ENCODE peak calls at places on chromosomes 11 and 22, in seven cellular contexts. W is HFF-Myc, R is AG04449, A is colonic mucosa, S is foreskin fibroblast, H is ovary, Y is neural progenitor cell. K is an unnamed sample.

GRCh38 chr11:83068573-83068972 is 3.1 kb downstream of the RAB30 start:
- DNase-seq in W (no peak), R (no peak), A (no peak), S (no peak), H (no peak), Y (no peak), K (no peak)

GRCh38 chr11:45885921-45886721 is 670 bp downstream of the MAPK8IP1 start:
- DNase-seq in W (no peak), R (no peak), A (no peak), S (no peak), H (no peak), Y (peak), K (no peak)

GRCh38 chr11:8719260-8720190 is 36.9 kb downstream of the RPL27A start:
- DNase-seq in W (peak), R (peak), A (no peak), S (peak), H (no peak), Y (no peak), K (no peak)

GRCh38 chr11:1883342-1884122 is 8.2 kb downstream of the PRR33 start:
- DNase-seq in W (no peak), R (no peak), A (no peak), S (no peak), H (no peak), Y (no peak), K (no peak)

GRCh38 chr11:44727114-44727372 is 281 bp downstream of the TSPAN18 start:
- DNase-seq in W (no peak), R (no peak), A (no peak), S (no peak), H (no peak), Y (no peak), K (no peak)

GRCh38 chr11:19508166-19508565 is 204.5 kb upstream of the NAV2 start:
- DNase-seq in W (no peak), R (no peak), A (peak), S (peak), H (no peak), Y (no peak), K (no peak)

GRCh38 chr11:115980747-115981475 is 476.7 kb upstream of the CADM1 start:
- DNase-seq in W (no peak), R (no peak), A (no peak), S (no peak), H (no peak), Y (no peak), K (no peak)

GRCh38 chr11:61553373-61554171 is 27.3 kb downstream of the SYT7 start:
- DNase-seq in W (no peak), R (no peak), A (no peak), S (no peak), H (no peak), Y (no peak), K (no peak)

GRCh38 chr11:67272327-67273259 is 6.3 kb downstream of the GRK2 start:
- DNase-seq in W (no peak), R (no peak), A (no peak), S (no peak), H (peak), Y (no peak), K (no peak)

GRCh38 chr22:50302041-50302541 is 5.4 kb downstream of the PLXNB2 start:
- DNase-seq in W (no peak), R (no peak), A (peak), S (peak), H (no peak), Y (no peak), K (no peak)

GRCh38 chr11:128956401-128957203 is 13.9 kb upstream of the TP53AIP1 start:
- DNase-seq in W (peak), R (peak), A (peak), S (peak), H (no peak), Y (peak), K (peak)

GRCh38 chr11:3781423-3781822 is 15.9 kb downstream of the NUP98 start:
- DNase-seq in W (no peak), R (no peak), A (no peak), S (peak), H (no peak), Y (no peak), K (no peak)

GRCh38 chr11:57777969-57778317 is 16.3 kb downstream of the CTNND1 start:
- DNase-seq in W (no peak), R (no peak), A (peak), S (peak), H (no peak), Y (peak), K (no peak)

GRCh38 chr11:65204646-65205601 is 23.2 kb downstream of the CAPN1 start:
- DNase-seq in W (no peak), R (no peak), A (no peak), S (peak), H (no peak), Y (peak), K (no peak)

GRCh38 chr22:36770116-36770945 is 5.6 kb downstream of the IFT27 start:
- DNase-seq in W (no peak), R (no peak), A (no peak), S (no peak), H (no peak), Y (peak), K (no peak)

GRCh38 chr11:12216542-12217422 is 106.4 kb downstream of the MICAL2 start:
- DNase-seq in W (no peak), R (no peak), A (peak), S (no peak), H (no peak), Y (no peak), K (peak)

GRCh38 chr11:131924446-131925240 is 554.2 kb downstream of the NTM start:
- DNase-seq in W (peak), R (no peak), A (no peak), S (peak), H (no peak), Y (no peak), K (peak)

GRCh38 chr22:46073683-46074504 is 76.4 kb upstream of the PPARA start:
- DNase-seq in W (no peak), R (no peak), A (no peak), S (peak), H (peak), Y (no peak), K (no peak)

GRCh38 chr11:96228472-96228871 is 114.5 kb downstream of the MAML2 start:
- DNase-seq in W (peak), R (peak), A (peak), S (peak), H (peak), Y (no peak), K (peak)

GRCh38 chr22:37020192-37020479 is 594 bp downstream of the MPST start:
- DNase-seq in W (no peak), R (no peak), A (peak), S (peak), H (no peak), Y (no peak), K (no peak)

GRCh38 chr11:19632435-19632834 is 80.2 kb upstream of the NAV2 start:
- DNase-seq in W (no peak), R (no peak), A (no peak), S (peak), H (no peak), Y (no peak), K (peak)

GRCh38 chr11:134170909-134171281 is 52.9 kb downstream of the NCAPD3 start:
- DNase-seq in W (no peak), R (no peak), A (no peak), S (peak), H (no peak), Y (no peak), K (no peak)

GRCh38 chr11:68051191-68052136 is 12.6 kb downstream of the TCIRG1 start:
- DNase-seq in W (no peak), R (no peak), A (no peak), S (no peak), H (no peak), Y (no peak), K (no peak)

GRCh38 chr11:81707881-81708280 is 1025.8 kb downstream of the FAM181B start:
- DNase-seq in W (no peak), R (no peak), A (no peak), S (no peak), H (no peak), Y (peak), K (no peak)
- TF ChIP-seq CTCF in W (no peak), R (no peak), A (no peak), S (no peak), H (no peak), Y (peak), K (peak)

GRCh38 chr11:71240865-71241691 is 11.3 kb downstream of the SHANK2 start:
- DNase-seq in W (peak), R (peak), A (no peak), S (peak), H (no peak), Y (peak), K (peak)
- H3K4me3 ChIP-seq in W (no peak), R (no peak), A (no peak), S (peak), H (no peak), Y (no peak), K (no peak)

DNA sequence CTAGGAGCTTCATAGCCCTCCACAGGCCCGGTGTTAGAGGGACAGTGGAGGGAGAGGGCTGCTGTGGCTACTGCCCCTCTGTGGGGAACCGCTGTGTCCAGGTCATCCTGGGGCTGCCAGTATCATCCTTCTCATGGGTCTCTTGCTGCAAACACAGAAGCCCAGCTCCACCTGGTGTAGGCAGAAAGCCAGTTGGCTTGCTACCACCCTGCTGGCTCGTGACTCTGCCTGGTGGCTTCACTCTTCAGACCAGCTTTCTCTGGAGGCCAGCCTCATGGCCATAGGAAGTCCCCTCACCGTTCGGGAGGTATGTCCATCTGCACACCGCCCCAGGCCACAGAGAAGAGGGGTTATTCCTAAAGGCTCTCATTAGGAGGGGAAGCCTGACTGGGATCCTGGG is 19.4 kb upstream of the SUSD2 start:
- DNase-seq in W (no peak), R (no peak), A (no peak), S (no peak), H (no peak), Y (no peak), K (no peak)
- TF ChIP-seq CTCF in W (no peak), R (no peak), A (no peak), S (no peak), H (no peak), Y (no peak), K (no peak)

DNA sequence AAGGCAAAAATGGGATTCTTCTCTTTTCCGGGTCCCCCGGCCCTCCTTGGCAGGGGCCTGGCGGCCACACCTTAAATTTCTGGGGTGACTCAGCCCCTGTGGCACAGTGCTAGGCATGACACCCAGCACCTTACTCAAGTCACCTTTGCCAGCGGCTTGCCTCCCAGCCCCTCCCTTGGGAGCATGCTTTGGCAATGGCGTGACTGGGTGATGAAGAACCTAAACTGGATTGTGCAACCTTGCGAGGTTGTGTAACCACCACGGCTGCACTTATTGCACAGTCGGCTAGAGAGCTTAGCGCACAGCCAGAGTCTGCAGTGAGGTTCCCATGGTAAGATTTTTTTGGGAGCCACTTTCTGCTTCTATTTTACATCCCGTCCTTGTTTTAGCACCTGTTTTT is 16.1 kb upstream of the LDLRAD3 start:
- DNase-seq in W (no peak), R (no peak), A (peak), S (peak), H (peak), Y (no peak), K (no peak)
- H3K4me3 ChIP-seq in W (no peak), R (no peak), A (no peak), S (no peak), H (no peak), Y (no peak), K (no peak)

DNA sequence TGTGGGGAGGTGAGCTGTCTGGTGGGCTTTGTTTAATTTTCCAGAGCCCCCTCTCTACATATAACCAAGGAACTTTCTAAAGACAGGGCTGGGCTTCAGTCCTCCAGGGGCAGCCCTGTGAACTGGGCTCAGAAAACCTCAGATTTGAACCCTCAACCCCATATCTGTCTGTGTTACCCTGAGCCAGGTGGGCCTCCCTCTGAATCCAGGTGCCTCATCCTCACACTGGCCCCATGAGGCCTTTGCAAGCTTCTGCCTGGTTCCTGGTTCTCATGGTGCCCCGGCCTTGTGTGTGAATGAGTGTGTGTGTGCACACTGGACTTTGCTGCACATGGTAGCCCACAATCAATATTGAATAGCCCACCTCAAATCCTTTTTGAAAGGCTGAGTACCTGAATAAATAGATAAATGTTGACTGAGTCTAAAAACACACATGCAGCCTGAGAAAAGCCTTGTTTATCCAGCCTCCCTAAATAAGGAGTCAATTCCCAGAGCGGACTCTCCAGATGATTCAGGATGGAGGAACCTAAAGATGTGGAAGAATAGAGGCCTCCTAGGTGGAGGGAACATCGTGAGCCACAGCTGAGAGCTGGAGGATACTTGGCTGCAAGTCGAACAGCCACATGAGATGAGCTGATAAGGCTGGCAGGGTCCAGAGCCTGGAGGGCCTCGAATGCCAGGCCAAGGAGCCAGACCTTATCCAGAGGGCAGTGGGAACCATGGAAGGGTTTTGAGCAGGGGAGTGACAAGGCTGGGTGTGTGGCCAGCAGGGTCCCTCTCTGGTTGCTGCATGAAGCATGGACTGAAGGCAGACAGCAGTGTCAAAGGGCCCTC is 28.1 kb upstream of the P2RY2 start:
- DNase-seq in W (no peak), R (no peak), A (no peak), S (no peak), H (no peak), Y (no peak), K (no peak)
- TF ChIP-seq CTCF in W (no peak), R (no peak), A (no peak), S (no peak), H (no peak), Y (no peak), K (no peak)

GRCh38 chr11:30585067-30585891 is 874 bp downstream of the MPPED2 start:
- DNase-seq in W (no peak), R (no peak), A (no peak), S (no peak), H (peak), Y (peak), K (no peak)
- H3K4me3 ChIP-seq in W (no peak), R (peak), A (peak), S (peak), H (peak), Y (peak), K (peak)

DNA sequence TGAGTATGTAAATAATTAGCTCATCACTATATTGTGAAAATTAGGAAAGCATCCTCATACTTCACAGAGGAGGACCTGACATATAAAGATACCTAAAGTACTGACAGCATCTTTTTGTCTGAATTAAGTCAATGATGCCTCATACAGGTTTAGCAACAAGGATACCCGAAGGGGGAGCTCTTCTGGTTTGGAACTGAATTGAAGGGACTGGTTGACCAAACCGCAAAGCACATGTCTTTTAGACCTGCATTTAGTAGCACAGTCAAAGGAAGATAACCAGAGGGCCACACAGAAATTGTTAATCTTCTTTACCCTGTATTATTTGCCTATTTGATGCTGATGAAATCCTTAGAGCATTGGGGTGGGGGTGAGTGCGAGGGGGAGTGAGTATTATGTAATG is 12.9 kb upstream of the WT1 start:
- DNase-seq in W (peak), R (no peak), A (no peak), S (no peak), H (no peak), Y (peak), K (no peak)
- TF ChIP-seq CTCF in W (peak), R (no peak), A (no peak), S (no peak), H (no peak), Y (peak), K (peak)